ENCODE peak calls at places on chromosomes 5 and 9, in four cellular contexts. K, D, E and J are unnamed samples.

GRCh38 chr9:32665101-32665500 is 29.6 kb upstream of the TAF1L start:
- DNase-seq in D (peak; percentile 26), E (peak; percentile 29), K (no peak), J (peak; percentile 59)

GRCh38 chr5:148976569-148977321 is 86.1 kb downstream of the SH3TC2 start:
- DNase-seq in E (peak; percentile 49), K (no peak), D (peak; percentile 65), J (no peak)

GRCh38 chr5:178548751-178549150 is 41.4 kb downstream of the COL23A1 start:
- DNase-seq in K (no peak), D (no peak), E (no peak), J (no peak)

GRCh38 chr5:72171667-72172066 is 64.4 kb downstream of the MAP1B start:
- DNase-seq in E (no peak), K (peak; percentile 75), D (no peak), J (no peak)

GRCh38 chr5:158414333-158414762 is 555.4 kb upstream of the CLINT1 start:
- DNase-seq in K (no peak), E (no peak), D (peak; percentile 36), J (no peak)

GRCh38 chr5:91331705-91332104 is 51.4 kb downstream of the ARRDC3 start:
- DNase-seq in E (no peak), K (no peak), D (no peak), J (no peak)

GRCh38 chr9:105053209-105053652 is 125.3 kb upstream of the ABCA1 start:
- DNase-seq in E (no peak), D (peak; percentile 90), K (no peak), J (peak; percentile 90)

GRCh38 chr5:26700759-26701384 is 337.5 kb downstream of the CDH9 start:
- DNase-seq in E (no peak), K (no peak), D (peak; percentile 33), J (peak; percentile 59)

GRCh38 chr5:139745800-139746690 is 49.6 kb upstream of the PSD2 start:
- DNase-seq in K (peak; percentile 86), D (peak; percentile 92), E (peak; percentile 24), J (peak; percentile 97)

GRCh38 chr5:102986074-102986473 is 133.9 kb downstream of the GIN1 start:
- DNase-seq in D (no peak), E (no peak), K (no peak), J (no peak)

GRCh38 chr9:123947326-123947725 is 17.4 kb upstream of the DENND1A start:
- DNase-seq in K (no peak), E (no peak), D (no peak), J (no peak)

GRCh38 chr9:41229408-41230401 is 40.6 kb upstream of the ZNG1F start:
- DNase-seq in K (peak; percentile 64), D (peak; percentile 15), E (no peak), J (peak; percentile 1)

GRCh38 chr5:178460598-178461425 is 129.4 kb downstream of the COL23A1 start:
- DNase-seq in D (peak; percentile 47), K (peak; percentile 85), E (no peak), J (peak; percentile 79)

GRCh38 chr5:168753691-168754254 is 174.6 kb upstream of the PANK3 start:
- DNase-seq in K (peak; percentile 7), E (no peak), D (no peak), J (no peak)

GRCh38 chr5:118968406-118968911 is 19.9 kb downstream of the DTWD2 start:
- DNase-seq in E (no peak), D (no peak), K (no peak), J (no peak)

GRCh38 chr5:43066231-43066798 is 26.2 kb upstream of the ANXA2R start:
- DNase-seq in D (peak; percentile 79), E (no peak), K (peak; percentile 76), J (peak; percentile 44)

GRCh38 chr9:87140142-87140541 is 192.8 kb upstream of the GAS1 start:
- DNase-seq in K (no peak), D (no peak), E (no peak), J (no peak)

GRCh38 chr5:5605170-5605764 is 182.8 kb downstream of the ICE1 start:
- DNase-seq in D (no peak), E (no peak), K (no peak), J (no peak)

GRCh38 chr5:77200663-77201062 is 9.8 kb upstream of the PDE8B start:
- DNase-seq in E (no peak), K (no peak), D (no peak), J (no peak)

GRCh38 chr9:108880917-108881316 is 18.9 kb downstream of the ACTL7A start:
- DNase-seq in K (no peak), D (no peak), E (no peak), J (no peak)

GRCh38 chr9:121736964-121737462 is 85.6 kb downstream of the DAB2IP start:
- DNase-seq in K (no peak), E (no peak), D (no peak), J (peak; percentile 74)

GRCh38 chr9:34010979-34011378 is 37.7 kb downstream of the UBAP2 start:
- DNase-seq in D (peak; percentile 30), K (no peak), E (no peak), J (no peak)

GRCh38 chr5:1293997-1294838 is 650 bp downstream of the TERT start:
- DNase-seq in E (no peak), K (peak; percentile 46), D (no peak), J (no peak)

GRCh38 chr5:78639811-78640210 is 8.8 kb downstream of the LHFPL2 start:
- DNase-seq in E (no peak), K (no peak), D (no peak), J (no peak)

GRCh38 chr5:78641060-78641474 is 7.5 kb downstream of the LHFPL2 start:
- DNase-seq in E (no peak), K (no peak), D (no peak), J (no peak)

GRCh38 chr5:78642701-78643100 is 5.9 kb downstream of the LHFPL2 start:
- DNase-seq in D (no peak), K (no peak), E (no peak), J (no peak)

GRCh38 chr5:78638973-78639669 is 9.5 kb downstream of the LHFPL2 start:
- DNase-seq in K (no peak), E (no peak), D (no peak), J (no peak)

GRCh38 chr5:78640622-78641021 is 8.0 kb downstream of the LHFPL2 start:
- DNase-seq in K (no peak), E (no peak), D (no peak), J (peak; percentile 46)
- TF ChIP-seq CTCF in K (no peak), E (no peak), D (no peak), J (no peak)

DNA sequence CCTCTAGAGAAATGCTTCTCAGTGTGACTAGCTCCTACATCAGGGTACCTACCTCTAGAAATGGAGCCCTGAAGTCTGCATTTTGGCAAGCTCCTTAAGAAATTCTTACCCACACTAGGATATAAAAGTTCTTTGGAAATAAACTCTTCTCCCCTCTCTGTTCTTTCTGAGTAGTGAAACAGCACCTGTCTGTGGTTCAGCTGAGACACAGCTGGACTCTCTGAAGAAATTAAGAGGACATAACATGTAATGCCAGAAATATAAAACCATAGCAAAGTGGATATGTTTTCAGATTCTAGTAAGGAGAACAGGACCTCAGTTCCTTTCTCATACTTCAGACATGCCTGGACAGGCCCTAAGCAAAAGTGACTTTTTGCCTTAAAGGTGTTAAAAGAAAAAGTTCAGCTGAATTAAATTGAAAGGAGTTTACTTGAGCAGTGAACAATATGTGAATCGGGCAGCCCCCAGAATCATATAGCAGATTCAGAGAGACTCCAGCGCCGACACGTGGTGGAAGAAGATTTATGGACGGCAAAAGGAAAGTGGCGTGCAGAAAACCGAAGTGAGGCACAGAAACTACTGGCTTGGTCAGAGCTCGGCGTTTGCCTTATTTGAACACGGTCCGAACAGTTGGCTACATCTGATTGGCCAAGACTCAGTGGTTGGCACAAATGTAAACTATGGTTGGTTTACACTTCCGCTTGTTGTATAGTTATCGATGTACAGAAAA is 64.5 kb downstream of the PRKACG start:
- DNase-seq in K (no peak), E (no peak), D (peak; percentile 30), J (no peak)
- TF ChIP-seq CTCF in K (no peak), E (no peak), D (peak; percentile 49), J (no peak)

GRCh38 chr5:126030698-126031097 is 392.5 kb upstream of the GRAMD2B start:
- DNase-seq in E (no peak), D (no peak), K (no peak), J (no peak)
- TF ChIP-seq CTCF in E (no peak), D (no peak), K (no peak), J (no peak)

GRCh38 chr9:18397076-18397475 is 76.9 kb upstream of the ADAMTSL1 start:
- DNase-seq in D (no peak), E (no peak), K (no peak), J (no peak)

GRCh38 chr9:18393340-18394130 is 80.4 kb upstream of the ADAMTSL1 start:
- DNase-seq in K (no peak), E (peak; percentile 90), D (peak; percentile 97), J (peak; percentile 82)

GRCh38 chr9:18390393-18390792 is 83.6 kb upstream of the ADAMTSL1 start:
- DNase-seq in D (peak; percentile 90), E (no peak), K (no peak), J (no peak)

GRCh38 chr9:18394847-18395355 is 79.1 kb upstream of the ADAMTSL1 start:
- DNase-seq in K (no peak), D (no peak), E (no peak), J (no peak)

DNA sequence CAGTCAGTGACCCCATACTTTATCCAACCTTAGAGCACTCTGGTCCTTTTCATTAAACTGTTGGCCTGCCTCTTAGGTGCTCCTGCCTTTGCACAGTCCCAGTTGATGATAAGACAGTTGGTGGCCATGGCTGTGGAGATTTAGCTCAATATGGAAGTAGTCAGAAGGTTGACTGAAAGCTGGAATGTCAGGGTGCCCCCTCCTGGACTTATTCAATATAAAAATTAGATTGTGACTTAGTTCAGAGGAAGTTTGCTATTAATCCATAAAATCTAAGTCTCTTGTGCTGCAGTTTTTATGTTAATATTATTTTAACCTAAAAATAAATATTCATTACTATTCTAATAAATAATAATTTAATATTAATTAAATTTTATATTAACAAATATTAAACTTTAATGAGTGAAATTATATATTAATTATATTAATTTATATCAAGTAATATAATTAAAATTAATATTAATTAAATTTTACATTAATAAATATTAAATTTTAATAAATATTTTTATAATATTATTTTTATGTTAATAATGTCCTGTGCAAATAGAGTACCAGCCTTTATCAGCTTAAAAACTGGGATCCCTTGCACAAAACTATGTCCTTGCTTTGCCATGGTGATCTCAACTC is 77.7 kb upstream of the ADAMTSL1 start:
- DNase-seq in K (no peak), E (no peak), D (peak; percentile 61), J (no peak)
- TF ChIP-seq CTCF in K (no peak), E (no peak), D (peak; percentile 48), J (no peak)